ENCODE peak calls at places on chromosomes 2 and 18, in eight cellular contexts. R, J, H, G, N, S, E and M are unnamed samples.

GRCh38 chr18:70431203-70431624 is 142.4 kb downstream of the SOCS6 start:
- DNase-seq in G (no peak), H (peak), J (peak), N (no peak), R (peak), S (no peak), E (no peak), M (no peak)

GRCh38 chr2:24330161-24330560 is 30.2 kb downstream of the ITSN2 start:
- DNase-seq in R (no peak), S (no peak), J (no peak), E (no peak), N (no peak), H (no peak), G (no peak), M (no peak)

GRCh38 chr2:84257871-84258270 is 201.2 kb downstream of the SUCLG1 start:
- DNase-seq in E (no peak), S (no peak), R (no peak), G (no peak), H (no peak), J (no peak), N (peak), M (no peak)

GRCh38 chr2:88233216-88233615 is 63.1 kb downstream of the THNSL2 start:
- DNase-seq in N (no peak), E (no peak), H (no peak), R (no peak), J (no peak), S (no peak), G (no peak), M (no peak)

GRCh38 chr2:11572996-11573395 is 39.2 kb downstream of the GREB1 start:
- DNase-seq in R (no peak), G (no peak), J (no peak), N (no peak), S (no peak), H (no peak), E (no peak), M (no peak)

GRCh38 chr18:2547477-2548087 is 23.7 kb downstream of the METTL4 start:
- DNase-seq in S (no peak), G (no peak), J (peak), H (peak), E (no peak), N (peak), R (peak), M (no peak)

GRCh38 chr2:218850796-218851195 is 8.8 kb upstream of the WNT6 start:
- DNase-seq in J (no peak), H (no peak), N (no peak), S (no peak), E (no peak), R (no peak), G (peak), M (no peak)

GRCh38 chr2:187575081-187576067 is 21.1 kb upstream of the TFPI start:
- DNase-seq in S (no peak), G (no peak), H (peak), E (no peak), J (no peak), N (no peak), R (peak), M (no peak)

GRCh38 chr2:205726506-205726905 is 44.2 kb downstream of the NRP2 start:
- DNase-seq in N (no peak), E (no peak), G (no peak), S (no peak), H (no peak), R (no peak), J (no peak), M (no peak)

GRCh38 chr2:46334389-46335345 is 37.5 kb downstream of the EPAS1 start:
- DNase-seq in E (no peak), N (no peak), J (peak), H (peak), G (peak), R (peak), S (no peak), M (no peak)

GRCh38 chr18:36333418-36333817 is 35.9 kb downstream of the FHOD3 start:
- DNase-seq in N (no peak), H (peak), S (no peak), E (no peak), R (peak), J (peak), G (no peak), M (no peak)

GRCh38 chr18:9696112-9696511 is 12.0 kb upstream of the RAB31 start:
- DNase-seq in N (no peak), S (no peak), E (no peak), H (no peak), R (no peak), J (no peak), G (no peak), M (no peak)

GRCh38 chr2:25539141-25539540 is 134.2 kb downstream of the DTNB start:
- DNase-seq in R (peak), E (no peak), N (no peak), S (no peak), J (no peak), G (no peak), H (no peak), M (no peak)

GRCh38 chr2:10981461-10981860 is 69.7 kb downstream of the KCNF1 start:
- DNase-seq in R (no peak), E (no peak), S (no peak), J (no peak), H (no peak), N (no peak), G (no peak), M (no peak)

GRCh38 chr2:207768891-207769596 is 662 bp downstream of the FZD5 start:
- DNase-seq in E (no peak), J (no peak), R (peak), N (peak), G (no peak), H (peak), S (peak), M (peak)

GRCh38 chr2:233409286-233409991 is 55.1 kb downstream of the DGKD start:
- DNase-seq in J (no peak), E (no peak), G (peak), H (no peak), R (peak), S (peak), N (no peak), M (no peak)

GRCh38 chr2:99822487-99823218 is 319.7 kb downstream of the AFF3 start:
- DNase-seq in E (no peak), N (peak), S (no peak), G (no peak), R (no peak), J (no peak), H (no peak), M (no peak)

GRCh38 chr2:64019083-64019974 is at the start of gene VPS54:
- DNase-seq in J (peak), E (no peak), N (peak), H (peak), R (peak), G (peak), S (peak), M (peak)

GRCh38 chr2:129619471-129619870 is 360.0 kb upstream of the RAB6C start:
- DNase-seq in R (no peak), G (no peak), N (no peak), S (no peak), J (peak), E (no peak), H (no peak), M (no peak)

GRCh38 chr18:54284967-54285785 is 15.9 kb downstream of the POLI start:
- DNase-seq in J (peak), S (no peak), E (no peak), R (peak), H (peak), N (no peak), G (no peak), M (no peak)

GRCh38 chr2:202178342-202178958 is 59.9 kb downstream of the SUMO1 start:
- DNase-seq in H (peak), J (peak), S (peak), E (no peak), R (peak), N (peak), G (no peak), M (peak)

GRCh38 chr2:173989160-173989885 is 24.1 kb upstream of the SP3 start:
- DNase-seq in J (no peak), G (no peak), N (no peak), S (no peak), R (no peak), H (no peak), E (no peak), M (no peak)

GRCh38 chr18:23228102-23229051 is 93.1 kb downstream of the CABLES1 start:
- DNase-seq in H (peak), S (no peak), G (no peak), E (no peak), N (no peak), R (peak), J (no peak), M (no peak)

GRCh38 chr2:1858733-1859132 is 114.4 kb upstream of the PXDN start:
- DNase-seq in E (no peak), R (no peak), N (no peak), H (no peak), G (no peak), S (no peak), J (no peak), M (no peak)

GRCh38 chr2:221629478-221629877 is 57.4 kb upstream of the EPHA4 start:
- DNase-seq in H (peak), S (no peak), N (no peak), G (no peak), E (no peak), R (peak), J (peak), M (no peak)

GRCh38 chr2:106011380-106011779 is 182.7 kb downstream of the UXS1 start:
- DNase-seq in G (no peak), N (no peak), S (no peak), J (no peak), R (no peak), H (no peak), E (no peak), M (no peak)

GRCh38 chr2:177784449-177784845 is 288.1 kb downstream of the PDE11A start:
- DNase-seq in H (peak), G (no peak), S (no peak), N (no peak), J (peak), R (peak), E (no peak), M (no peak)

GRCh38 chr2:128369126-128369555 is 50.5 kb upstream of the HS6ST1 start:
- DNase-seq in S (no peak), H (peak), G (peak), R (peak), N (peak), E (no peak), J (peak), M (no peak)

GRCh38 chr2:159091981-159092380 is 123.5 kb downstream of the TANC1 start:
- DNase-seq in E (no peak), G (no peak), N (no peak), S (peak), H (no peak), R (no peak), J (no peak), M (no peak)

GRCh38 chr2:45953376-45954050 is 302.0 kb downstream of the PRKCE start:
- DNase-seq in N (no peak), R (no peak), J (no peak), G (no peak), S (no peak), H (no peak), E (no peak), M (no peak)

GRCh38 chr2:88437010-88437409 is 15.5 kb downstream of the FOXI3 start:
- DNase-seq in S (no peak), G (no peak), N (no peak), J (no peak), R (no peak), E (no peak), H (no peak), M (no peak)

GRCh38 chr2:168482245-168482644 is 26.2 kb downstream of the CERS6 start:
- DNase-seq in R (no peak), J (no peak), H (no peak), G (no peak), N (no peak), E (no peak), S (no peak), M (no peak)

GRCh38 chr2:127220807-127221527 is 868 bp upstream of the CYP27C1 start:
- DNase-seq in R (no peak), N (peak), J (no peak), G (no peak), S (no peak), H (peak), E (no peak), M (no peak)

GRCh38 chr2:3519255-3520190 is at the start of gene ADI1:
- DNase-seq in H (peak), S (peak), E (peak), R (peak), G (peak), N (no peak), J (peak), M (peak)
- TF ChIP-seq CTCF in H (no peak), S (no peak), E (no peak), R (no peak), G (no peak), N (no peak), J (no peak), M (no peak)

DNA sequence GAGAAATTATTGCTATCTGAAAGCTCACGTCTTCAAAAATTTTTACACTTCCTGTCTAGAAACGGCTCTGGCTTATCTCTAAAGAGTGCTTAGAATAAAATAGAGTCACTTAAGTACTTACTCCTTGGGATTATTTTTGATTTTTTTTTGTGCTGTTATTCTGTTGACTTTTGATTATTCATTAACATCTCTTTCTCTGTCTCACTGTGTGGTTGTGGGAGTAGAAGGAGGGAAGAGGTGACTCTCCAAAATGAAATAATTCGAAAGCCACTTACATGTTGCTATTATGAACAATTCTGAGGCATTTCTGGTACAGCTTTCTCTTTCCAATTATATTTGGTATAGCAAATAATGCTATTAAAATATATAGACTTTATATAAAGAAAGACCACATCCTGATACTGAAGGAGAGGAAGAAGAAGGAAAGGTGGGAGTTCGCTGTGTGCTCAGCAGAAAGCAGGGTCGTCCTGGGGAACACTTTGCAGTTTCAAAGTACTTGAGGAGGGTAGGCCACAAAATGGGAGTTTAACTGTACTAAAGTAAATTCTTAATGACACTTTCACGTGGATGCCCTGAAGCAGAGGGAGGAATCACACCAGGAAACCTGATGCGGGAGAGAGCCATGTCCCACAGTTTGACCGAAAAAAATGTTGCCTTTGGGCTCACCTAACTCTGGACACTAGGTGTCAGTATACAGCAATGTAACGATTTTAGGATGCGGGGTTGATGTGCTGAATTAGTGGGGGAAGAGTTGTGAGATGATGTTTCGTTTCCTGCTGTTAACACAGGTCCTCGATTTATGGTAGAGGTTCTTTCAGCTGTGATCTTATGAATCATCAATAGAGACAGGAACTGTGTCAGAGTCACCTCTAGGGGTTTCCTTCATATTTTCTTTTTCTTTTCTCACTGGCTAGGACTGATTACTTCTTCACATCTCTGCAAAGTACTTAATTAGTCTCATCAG is 9.8 kb upstream of the MMADHC start:
- DNase-seq in S (peak), N (peak), G (no peak), H (peak), R (peak), J (peak), E (no peak), M (peak)
- H3K4me3 ChIP-seq in S (no peak), N (no peak), G (no peak), H (peak), R (peak), J (no peak), E (no peak), M (no peak)

DNA sequence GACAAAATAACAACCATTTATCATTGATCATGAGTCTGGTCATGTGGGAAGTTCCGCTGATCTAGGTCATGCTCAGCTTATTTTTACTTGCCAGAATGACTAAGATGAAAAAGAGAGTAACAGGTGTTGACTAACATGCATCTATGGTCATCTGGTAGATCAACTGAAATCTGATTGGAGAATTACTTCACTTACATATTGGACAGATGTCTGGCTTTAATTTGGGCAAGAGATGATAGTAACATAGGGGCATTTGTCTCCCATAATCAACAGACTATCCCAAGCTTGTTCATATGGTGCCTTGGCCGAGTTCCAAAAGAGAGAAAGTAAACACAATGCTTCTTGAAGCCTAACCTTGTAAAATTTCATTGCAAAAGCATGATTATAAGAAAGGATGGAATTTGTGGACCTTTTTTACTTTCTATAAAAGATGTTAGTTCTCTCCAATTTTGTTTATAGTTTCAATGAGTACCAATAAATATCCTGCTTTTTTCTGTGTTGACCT is 503.7 kb downstream of the ADCYAP1 start:
- DNase-seq in G (no peak), E (no peak), J (no peak), R (no peak), N (no peak), S (no peak), H (no peak), M (no peak)
- TF ChIP-seq CTCF in G (no peak), E (no peak), J (no peak), R (no peak), N (no peak), S (no peak), H (no peak), M (no peak)

DNA sequence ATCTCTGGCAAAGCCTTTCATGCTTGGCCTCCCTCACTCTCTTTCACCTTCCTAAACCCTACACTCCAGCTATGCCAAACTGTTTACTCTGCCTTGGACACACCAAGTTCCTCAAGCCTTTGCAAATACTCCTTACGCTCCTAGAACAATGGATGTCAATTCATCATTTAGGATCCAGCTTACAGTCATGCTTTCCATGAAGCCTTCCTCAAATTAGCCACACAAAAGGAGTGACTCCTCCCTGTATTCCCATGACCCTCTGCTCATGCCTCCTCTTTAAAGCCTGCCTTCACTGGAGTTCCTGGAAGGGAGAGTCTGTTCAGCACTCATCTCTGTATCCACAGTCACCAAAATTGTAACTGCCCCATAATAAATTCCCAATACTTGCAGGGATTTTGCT is 736 bp upstream of the EHD3 start:
- DNase-seq in E (no peak), H (peak), R (peak), J (peak), N (no peak), G (no peak), S (peak), M (no peak)
- H3K4me3 ChIP-seq in E (peak), H (no peak), R (peak), J (no peak), N (no peak), G (peak), S (no peak), M (no peak)

DNA sequence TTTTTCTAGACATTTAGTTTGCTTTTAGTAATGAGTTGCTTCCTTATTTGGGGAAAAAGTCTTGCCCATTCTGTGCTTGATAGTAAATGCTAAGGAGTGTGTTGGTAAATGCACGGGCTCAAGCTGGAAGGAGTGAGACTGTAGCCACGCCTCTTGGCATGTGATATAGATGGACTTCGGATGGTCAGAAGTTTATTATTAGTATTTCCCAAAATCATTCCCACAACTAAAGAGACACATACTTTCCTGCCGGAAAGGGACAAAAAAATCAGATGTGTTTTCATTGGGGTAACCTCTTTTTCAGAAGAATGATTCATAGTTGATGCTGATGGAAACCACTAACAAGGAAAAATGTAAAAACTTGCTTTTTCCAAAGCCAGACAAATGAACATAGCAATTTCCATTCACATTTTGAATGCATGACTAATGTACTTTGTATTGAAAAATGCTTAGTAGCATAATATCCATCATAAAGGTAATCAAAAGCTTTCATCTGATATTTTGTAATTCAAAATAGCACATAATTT is 133.2 kb downstream of the ZNF532 start:
- DNase-seq in G (no peak), N (no peak), H (peak), E (no peak), J (peak), S (no peak), R (peak), M (no peak)
- TF ChIP-seq CTCF in G (no peak), N (no peak), H (no peak), E (no peak), J (no peak), S (no peak), R (no peak), M (no peak)

GRCh38 chr2:42048318-42049251 is 764 bp downstream of the PKDCC start:
- DNase-seq in G (no peak), E (no peak), R (peak), N (peak), S (peak), J (no peak), H (peak), M (no peak)
- H3K4me3 ChIP-seq in G (peak), E (peak), R (peak), N (peak), S (peak), J (peak), H (peak), M (peak)

GRCh38 chr2:220077488-220077887 is 450.1 kb downstream of the SLC4A3 start:
- DNase-seq in R (peak), E (no peak), G (no peak), S (no peak), J (peak), N (peak), H (peak), M (no peak)

GRCh38 chr2:220075835-220076234 is 448.4 kb downstream of the SLC4A3 start:
- DNase-seq in N (no peak), R (peak), H (peak), E (no peak), S (no peak), G (no peak), J (no peak), M (no peak)

GRCh38 chr2:220078439-220078838 is 451.0 kb downstream of the SLC4A3 start:
- DNase-seq in N (no peak), G (no peak), S (no peak), R (peak), E (no peak), J (no peak), H (no peak), M (no peak)

GRCh38 chr2:220079595-220079994 is 452.2 kb downstream of the SLC4A3 start:
- DNase-seq in J (no peak), R (no peak), N (no peak), H (no peak), S (no peak), E (no peak), G (no peak), M (no peak)

GRCh38 chr2:220076734-220077133 is 449.3 kb downstream of the SLC4A3 start:
- DNase-seq in E (no peak), H (peak), N (peak), J (peak), R (peak), G (no peak), S (no peak), M (no peak)
- TF ChIP-seq CTCF in E (no peak), H (peak), N (peak), J (peak), R (peak), G (peak), S (no peak), M (no peak)

GRCh38 chr18:77617681-77618080 is 368.0 kb downstream of the GALR1 start:
- DNase-seq in H (no peak), N (no peak), R (no peak), G (no peak), E (no peak), S (no peak), J (no peak), M (no peak)
- H3K4me3 ChIP-seq in H (no peak), N (no peak), R (no peak), G (no peak), E (no peak), S (no peak), J (no peak), M (no peak)